ENCODE peak calls at places on chromosomes 12 and 14, in four cellular contexts. N is DMS 273 treated with DMSO at 0.1 percent for 48 hours; I is substantia nigra; F is stimulated activated CD4-positive, alpha-beta T cell treated with anti-CD3 and anti-CD28 coated beads, Interleukin-4, amount 100 ng/mL, for 1 hour. A is an unnamed sample.

GRCh38 chr12:2291182-2291832 is 238.5 kb downstream of the CACNA1C start:
- DNase-seq in N (no peak), I (no peak), F (no peak), A (no peak)

GRCh38 chr12:122141911-122142725 is 31.9 kb downstream of the IL31 start:
- DNase-seq in N (no peak), I (no peak), F (no peak), A (no peak)

GRCh38 chr12:92928431-92928961 is 599 bp downstream of the EEA1 start:
- DNase-seq in N (no peak), I (peak; percentile 57), F (peak; percentile 60), A (peak; percentile 78)

GRCh38 chr12:117192057-117192456 is 1.8 kb upstream of the FBXO21 start:
- DNase-seq in N (no peak), I (no peak), F (no peak), A (no peak)

GRCh38 chr14:68619805-68620574 is 172.9 kb downstream of the ZFP36L1 start:
- DNase-seq in N (no peak), I (no peak), F (no peak), A (no peak)

GRCh38 chr12:104805186-104805585 is 152.9 kb downstream of the SLC41A2 start:
- DNase-seq in N (no peak), I (no peak), F (no peak), A (no peak)

GRCh38 chr14:23577004-23577681 is 1.4 kb downstream of the JPH4 start:
- DNase-seq in N (no peak), I (no peak), F (no peak), A (no peak)

GRCh38 chr12:55965941-55966407 is at the start of gene PMEL:
- DNase-seq in N (no peak), I (no peak), F (no peak), A (no peak)

GRCh38 chr12:64882687-64883086 is 58.2 kb downstream of the TBC1D30 start:
- DNase-seq in N (no peak), I (no peak), F (no peak), A (no peak)

A was measured in posterior cingulate gyrus.